ENCODE peak calls at places on chromosomes 3 and 15, in four cellular contexts. E, T, G and A are unnamed samples. For H3K4me1, the result is how much of the 10 kb centered on the place peaks cover.

GRCh38 chr3:191342391-191342790 is 12.1 kb upstream of the UTS2B start:
- DNase-seq in E (no peak), T (no peak), G (no peak), A (no peak)

GRCh38 chr3:196214783-196215441 is 1.4 kb upstream of the SLC51A start:
- DNase-seq in E (no peak), T (no peak), G (no peak), A (no peak)

GRCh38 chr3:24271228-24271627 is 223.4 kb downstream of the THRB start:
- DNase-seq in E (no peak), T (no peak), G (no peak), A (no peak)

GRCh38 chr3:173380681-173381080 is 16.9 kb upstream of the NLGN1 start:
- DNase-seq in E (no peak), T (no peak), G (no peak), A (no peak)

GRCh38 chr15:98150531-98150930 is 190.0 kb downstream of the ARRDC4 start:
- DNase-seq in E (no peak), T (no peak), G (no peak), A (no peak)

GRCh38 chr3:38281895-38282686 is at the start of gene SLC22A14:
- DNase-seq in E (no peak), T (no peak), G (no peak), A (no peak)

GRCh38 chr3:159796226-159796625 is 192.4 kb upstream of the IL12A start:
- DNase-seq in E (no peak), T (no peak), G (peak), A (no peak)

GRCh38 chr3:47455806-47456452 is 19.8 kb downstream of the SCAP start:
- DNase-seq in E (no peak), T (no peak), G (no peak), A (no peak)

GRCh38 chr3:32249184-32249782 is 10.8 kb downstream of the CMTM8 start:
- DNase-seq in E (no peak), T (peak), G (no peak), A (no peak)

GRCh38 chr3:11300970-11301369 is 28.8 kb downstream of the ATG7 start:
- DNase-seq in E (no peak), T (no peak), G (no peak), A (no peak)

DNA sequence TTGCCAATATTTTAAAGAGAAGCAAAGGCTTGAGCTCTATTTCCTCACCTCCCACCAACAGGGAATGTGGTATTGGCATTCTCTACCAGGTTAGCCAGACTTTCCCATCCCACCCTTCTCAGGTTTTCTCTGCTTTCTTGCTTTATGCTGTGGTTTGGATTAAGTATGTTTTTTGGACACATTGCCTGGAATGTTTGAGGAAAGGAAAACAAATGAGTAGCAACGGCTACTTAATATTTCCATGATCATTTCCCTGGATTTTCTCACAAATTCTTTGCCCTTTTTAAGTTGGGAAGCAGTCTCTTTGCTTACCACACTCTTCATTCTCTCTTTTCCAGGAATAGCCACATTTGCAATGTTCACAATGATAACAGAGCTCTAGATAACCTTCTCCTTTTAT is 1125.3 kb downstream of the ROBO1 start:
- DNase-seq in E (no peak), T (no peak), G (no peak), A (peak)
- H3K4me1 ChIP-seq in E (under half), T (under half), G (under half), A (under half)

GRCh38 chr15:40310001-40310959 is 2.5 kb upstream of the PLCB2 start:
- DNase-seq in E (no peak), T (no peak), G (peak), A (peak)

GRCh38 chr15:40307421-40308165 is at the start of gene PLCB2:
- DNase-seq in E (no peak), T (no peak), G (peak), A (no peak)

GRCh38 chr15:40306908-40307307 is 827 bp downstream of the PLCB2 start:
- DNase-seq in E (no peak), T (no peak), G (no peak), A (no peak)

GRCh38 chr15:40309344-40309862 is 1.7 kb upstream of the PLCB2 start:
- DNase-seq in E (no peak), T (no peak), G (no peak), A (no peak)

GRCh38 chr15:40308844-40309189 is 1.1 kb upstream of the PLCB2 start:
- DNase-seq in E (no peak), T (no peak), G (peak), A (no peak)
- H3K4me1 ChIP-seq in E (under half), T (under half), G (under half), A (under half)

GRCh38 chr3:143120716-143121239 is 1.2 kb downstream of the CHST2 start:
- DNase-seq in E (no peak), T (no peak), G (no peak), A (peak)
- H3K4me1 ChIP-seq in E (under half), T (under half), G (under half), A (under half)

GRCh38 chr15:31262143-31262530 is 64.5 kb upstream of the KLF13 start:
- DNase-seq in E (peak), T (no peak), G (peak), A (no peak)
- H3K4me1 ChIP-seq in E (under half), T (under half), G (under half), A (under half)

GRCh38 chr3:9404680-9405079 is 7.3 kb downstream of the SETD5 start:
- DNase-seq in E (no peak), T (no peak), G (no peak), A (peak)

GRCh38 chr3:9405756-9406155 is 8.3 kb downstream of the SETD5 start:
- DNase-seq in E (no peak), T (no peak), G (no peak), A (no peak)

GRCh38 chr3:9401986-9402385 is 4.6 kb downstream of the SETD5 start:
- DNase-seq in E (no peak), T (no peak), G (no peak), A (no peak)

GRCh38 chr3:9402410-9403228 is 5.2 kb downstream of the SETD5 start:
- DNase-seq in E (no peak), T (no peak), G (no peak), A (no peak)

GRCh38 chr3:9403463-9403862 is 6.0 kb downstream of the SETD5 start:
- DNase-seq in E (no peak), T (no peak), G (no peak), A (no peak)
- H3K4me1 ChIP-seq in E (half or more), T (half or more), G (half or more), A (under half)

GRCh38 chr15:88637841-88638625 is 783 bp upstream of the ISG20 start:
- DNase-seq in E (no peak), T (no peak), G (no peak), A (no peak)
- H3K4me1 ChIP-seq in E (under half), T (under half), G (under half), A (under half)

DNA sequence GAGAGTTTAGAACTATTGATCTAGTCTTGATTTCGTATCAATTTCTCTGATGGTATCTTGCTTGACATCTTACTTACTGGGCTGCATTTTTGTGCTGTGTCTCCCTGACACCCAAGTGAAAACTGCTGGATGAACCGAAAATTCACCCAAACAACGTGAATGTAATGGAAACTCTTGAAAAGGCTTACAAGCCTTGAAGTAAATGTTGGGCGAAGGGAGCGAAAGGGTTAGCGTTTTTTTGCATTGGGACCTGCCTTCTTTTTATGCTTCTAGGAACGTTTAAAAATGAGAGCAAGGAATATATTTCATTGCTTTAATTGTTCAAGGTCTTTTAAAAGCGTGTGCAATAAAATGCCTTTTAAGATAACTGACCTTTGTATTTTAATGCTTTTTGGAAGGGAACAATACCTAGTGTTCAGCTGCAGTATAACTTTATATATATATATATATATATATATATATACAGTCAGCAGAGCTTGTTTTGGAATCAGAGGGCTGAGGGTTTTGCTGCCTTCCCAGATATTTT is 94.1 kb downstream of the LPP start:
- DNase-seq in E (no peak), T (no peak), G (no peak), A (no peak)
- H3K4me1 ChIP-seq in E (under half), T (under half), G (half or more), A (under half)